ENCODE peak calls at places on chromosome 12, in four cellular contexts. C, Z, W and V are unnamed samples.
A peak's percentile ranks its signal among the peaks of the same experiment; 100 is the strongest.

GRCh38 chr12:114405199-114405448 is 820 bp downstream of the TBX5 start:
- DNase-seq in C (no peak), Z (no peak), W (no peak), V (no peak)

GRCh38 chr12:3421191-3421590 is 69.8 kb upstream of the PRMT8 start:
- DNase-seq in Z (no peak), C (no peak), W (no peak), V (no peak)

GRCh38 chr12:110733089-110733715 is 9.5 kb downstream of the PPP1CC start:
- DNase-seq in W (no peak), C (no peak), Z (no peak), V (no peak)

GRCh38 chr12:4293299-4293941 is 19.9 kb downstream of the CCND2 start:
- DNase-seq in W (no peak), Z (no peak), C (no peak), V (peak; percentile 1)

GRCh38 chr12:58537278-58537677 is 383.0 kb downstream of the LRIG3 start:
- DNase-seq in W (peak; percentile 15), Z (no peak), C (no peak), V (no peak)

GRCh38 chr12:68310370-68310769 is 21.8 kb downstream of the MDM1 start:
- DNase-seq in W (no peak), C (no peak), Z (no peak), V (no peak)

GRCh38 chr12:76329163-76329562 is 19.1 kb downstream of the BBS10 start:
- DNase-seq in C (peak; percentile 27), Z (no peak), W (no peak), V (no peak)

GRCh38 chr12:31006416-31007152 is 67.1 kb upstream of the DDX11 start:
- DNase-seq in Z (no peak), C (no peak), W (no peak), V (no peak)

GRCh38 chr12:110067531-110067930 is 19.2 kb upstream of the C12orf76 start:
- DNase-seq in W (no peak), C (peak; percentile 46), Z (no peak), V (no peak)

GRCh38 chr12:104334581-104334980 is 31.0 kb downstream of the EID3 start:
- DNase-seq in Z (no peak), C (no peak), W (no peak), V (no peak)

GRCh38 chr12:11723993-11724392 is 74.5 kb downstream of the ETV6 start:
- DNase-seq in Z (no peak), W (no peak), C (no peak), V (no peak)

GRCh38 chr12:120978296-120979219 is at the start of gene HNF1A:
- DNase-seq in Z (no peak), C (no peak), W (peak; percentile 95), V (no peak)

GRCh38 chr12:23060161-23060560 is 435.2 kb downstream of the ETNK1 start:
- DNase-seq in C (no peak), Z (no peak), W (no peak), V (no peak)

GRCh38 chr12:3604750-3605638 is 114.0 kb downstream of the PRMT8 start:
- DNase-seq in C (no peak), Z (no peak), W (no peak), V (peak; percentile 46)

GRCh38 chr12:109293106-109293505 is 16.0 kb downstream of the FOXN4 start:
- DNase-seq in Z (no peak), W (no peak), C (no peak), V (no peak)

GRCh38 chr12:90253674-90254181 is 545.1 kb upstream of the ATP2B1 start:
- DNase-seq in W (no peak), C (no peak), Z (peak; percentile 59), V (peak; percentile 17)

GRCh38 chr12:123929869-123930583 is 42.6 kb downstream of the CCDC92 start:
- DNase-seq in C (no peak), W (no peak), Z (no peak), V (no peak)
- TF ChIP-seq ETV6 in C (no peak), W (no peak), Z (no peak), V (no peak)

GRCh38 chr12:38850463-38850862 is 54.9 kb downstream of the CPNE8 start:
- DNase-seq in W (no peak), Z (no peak), C (no peak), V (no peak)
- TF ChIP-seq SP1 in W (no peak), Z (no peak), C (no peak), V (no peak)

GRCh38 chr12:129186952-129187351 is 333.7 kb downstream of the GLT1D1 start:
- DNase-seq in C (peak; percentile 35), Z (no peak), W (no peak), V (no peak)
- TF ChIP-seq NR2C2 in C (no peak), Z (no peak), W (no peak), V (no peak)

DNA sequence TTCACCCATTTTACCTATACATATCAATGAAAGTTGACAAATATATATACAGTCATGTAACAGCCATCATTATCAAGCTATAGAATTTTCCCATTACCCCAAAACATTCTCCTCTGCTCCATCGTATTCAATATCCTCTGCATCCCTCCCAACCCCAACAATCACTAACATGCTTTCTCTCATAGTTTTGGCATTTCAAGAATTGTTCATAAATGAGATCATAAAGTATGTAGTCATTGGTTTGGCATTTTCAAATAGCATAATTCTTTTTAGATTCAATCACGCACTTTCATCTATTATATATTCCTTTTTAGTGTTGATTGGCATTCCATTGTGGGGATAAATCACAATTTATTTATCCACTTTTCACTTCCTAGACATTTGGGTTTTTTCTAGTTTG is 866.0 kb upstream of the TMEM132C start:
- DNase-seq in C (no peak), Z (no peak), W (no peak), V (no peak)
- TF ChIP-seq ETV6 in C (no peak), Z (no peak), W (no peak), V (no peak)

GRCh38 chr12:9760699-9761406 is at the start of gene CD69:
- DNase-seq in Z (peak; percentile 95), C (peak; percentile 44), W (no peak), V (no peak)
- TF ChIP-seq SP1 in Z (peak; percentile 70), C (peak; percentile 38), W (no peak), V (no peak)

GRCh38 chr12:1972260-1972659 is 32.0 kb downstream of the DCP1B start:
- DNase-seq in C (no peak), W (no peak), Z (no peak), V (no peak)
- TF ChIP-seq NR2C2 in C (no peak), W (no peak), Z (no peak), V (no peak)

DNA sequence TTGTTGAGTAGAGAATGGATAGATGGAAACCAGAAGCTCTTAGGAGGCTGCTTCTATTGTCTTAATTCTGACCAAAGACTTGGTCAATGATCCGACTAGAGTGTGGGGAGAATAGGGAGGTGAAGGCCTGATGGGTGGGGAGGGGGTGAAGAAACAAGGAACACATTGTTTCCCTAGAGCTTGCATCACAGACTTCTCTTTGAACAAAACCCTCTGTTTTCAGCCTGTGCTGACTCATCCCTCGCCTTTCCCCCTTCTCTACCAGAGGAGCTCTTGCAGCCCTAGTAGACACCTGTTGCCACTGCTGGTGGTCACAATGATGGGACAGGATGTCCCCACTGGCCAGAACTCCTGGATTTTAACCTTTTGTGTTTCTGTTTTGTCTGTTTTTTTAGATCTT is 46.8 kb upstream of the CISTR start:
- DNase-seq in Z (no peak), W (peak; percentile 97), C (no peak), V (no peak)
- TF ChIP-seq ETV6 in Z (no peak), W (no peak), C (no peak), V (no peak)

DNA sequence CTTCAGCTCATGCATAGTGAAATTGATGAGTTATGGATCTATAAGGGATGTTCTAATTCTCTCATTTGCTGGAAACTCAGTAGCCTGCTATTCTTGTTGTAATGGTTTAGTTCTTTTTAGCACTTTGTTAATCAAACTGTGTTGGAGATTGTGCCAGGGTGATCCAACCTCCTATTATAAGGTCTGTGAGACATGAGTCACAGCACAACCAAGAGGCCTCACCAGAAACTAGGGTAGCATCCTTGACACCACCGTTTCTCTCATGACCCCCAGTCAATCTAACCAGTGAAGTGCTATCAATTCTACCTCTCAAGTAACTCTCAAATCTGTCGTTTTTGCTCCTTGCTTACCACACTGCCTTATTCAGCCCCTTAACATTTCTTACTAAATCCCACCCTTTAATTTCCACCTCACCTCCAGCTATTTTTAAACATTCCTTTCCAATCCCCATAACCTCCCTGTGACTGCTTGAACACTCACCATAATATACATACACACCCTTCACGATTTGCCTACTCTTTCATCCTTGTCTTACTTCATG is 54.0 kb upstream of the NUDT4 start:
- DNase-seq in W (no peak), Z (no peak), C (no peak), V (no peak)
- TF ChIP-seq SP1 in W (no peak), Z (no peak), C (no peak), V (no peak)

GRCh38 chr12:82896979-82897378 is 210.3 kb downstream of the TMTC2 start:
- DNase-seq in W (no peak), Z (no peak), C (no peak), V (no peak)
- TF ChIP-seq NR2C2 in W (no peak), Z (no peak), C (no peak), V (no peak)

GRCh38 chr12:47397664-47398281 is 308.1 kb downstream of the RPAP3 start:
- DNase-seq in Z (no peak), W (peak; percentile 36), C (peak; percentile 32), V (no peak)
- TF ChIP-seq ETV6 in Z (no peak), W (no peak), C (no peak), V (no peak)